ENCODE peak calls at places on chromosomes 1 and 21, in seven cellular contexts. W is right lobe of liver, N is prostate gland, G is heart left ventricle, J is body of pancreas, R is A549, M is uterus. C is an unnamed sample.

GRCh38 chr1:61277129-61277801 is 194.9 kb downstream of the NFIA start:
- DNase-seq in M (no peak), W (no peak), R (no peak), N (no peak), J (no peak), G (no peak), C (no peak)

GRCh38 chr1:77347646-77348045 is 65.8 kb downstream of the AK5 start:
- DNase-seq in W (no peak), R (peak; percentile 93), J (no peak), N (no peak), G (no peak), M (no peak), C (peak; percentile 26)

GRCh38 chr1:28096210-28097099 is 8.0 kb upstream of the EYA3 start:
- DNase-seq in M (no peak), W (no peak), N (no peak), J (no peak), R (no peak), G (no peak), C (no peak)

GRCh38 chr1:3186526-3186921 is 117.5 kb downstream of the PRDM16 start:
- DNase-seq in J (peak; percentile 61), M (peak; percentile 62), N (peak; percentile 74), G (peak; percentile 90), R (no peak), W (peak; percentile 49), C (no peak)

GRCh38 chr1:181086926-181087325 is 1.6 kb upstream of the IER5 start:
- DNase-seq in N (no peak), W (no peak), M (no peak), G (no peak), J (no peak), R (peak; percentile 73), C (no peak)

GRCh38 chr21:45599146-45599581 is 44.4 kb upstream of the PCBP3 start:
- DNase-seq in N (no peak), G (no peak), W (no peak), R (no peak), J (no peak), M (no peak), C (no peak)

GRCh38 chr1:81230983-81231728 is 569.6 kb upstream of the ADGRL2 start:
- DNase-seq in W (no peak), N (no peak), G (no peak), R (no peak), M (no peak), J (no peak), C (no peak)

GRCh38 chr1:244735404-244735803 is 82.5 kb downstream of the DESI2 start:
- DNase-seq in M (no peak), N (no peak), W (no peak), R (peak; percentile 38), G (no peak), J (no peak), C (no peak)

GRCh38 chr1:225474986-225475820 is 47.4 kb upstream of the LBR start:
- DNase-seq in N (no peak), G (peak; percentile 66), W (peak; percentile 76), J (peak; percentile 70), R (peak; percentile 64), M (peak; percentile 80), C (peak; percentile 82)

GRCh38 chr1:58768971-58769808 is 14.7 kb downstream of the JUN start:
- DNase-seq in R (peak; percentile 49), W (peak; percentile 80), G (peak; percentile 72), J (peak; percentile 84), M (peak; percentile 80), N (peak; percentile 72), C (no peak)

GRCh38 chr1:219783605-219784004 is 144.8 kb downstream of the SLC30A10 start:
- DNase-seq in M (no peak), G (no peak), J (no peak), R (no peak), N (no peak), W (no peak), C (no peak)

GRCh38 chr1:219782929-219783328 is 145.4 kb downstream of the SLC30A10 start:
- DNase-seq in N (no peak), M (no peak), G (no peak), J (no peak), R (no peak), W (no peak), C (no peak)

GRCh38 chr1:219784660-219785391 is 143.5 kb downstream of the SLC30A10 start:
- DNase-seq in W (no peak), R (no peak), G (no peak), J (no peak), N (no peak), M (peak; percentile 17), C (no peak)

GRCh38 chr1:219781491-219781890 is 146.9 kb downstream of the SLC30A10 start:
- DNase-seq in M (no peak), W (no peak), R (no peak), N (no peak), G (no peak), J (no peak), C (no peak)

DNA sequence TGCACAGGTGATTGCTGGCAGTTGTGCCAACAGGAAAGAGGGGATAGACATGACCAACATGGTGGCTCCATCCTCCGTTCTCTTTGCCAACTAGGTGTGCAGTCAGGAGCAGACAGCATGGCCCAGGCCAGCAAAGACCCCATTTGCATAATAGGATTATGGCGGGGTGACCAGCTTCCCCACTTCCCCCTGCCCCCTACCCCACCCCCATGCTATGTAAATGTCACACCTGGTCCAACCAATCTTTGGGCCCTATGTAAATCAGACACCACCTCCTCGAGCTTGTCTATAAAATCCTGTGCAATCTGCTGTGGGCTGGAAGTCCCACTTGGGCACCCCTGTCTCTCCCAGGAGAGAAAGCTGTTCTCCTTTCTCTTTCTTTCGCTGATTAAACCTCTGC is 146.0 kb downstream of the SLC30A10 start:
- DNase-seq in M (no peak), R (no peak), G (no peak), W (no peak), N (no peak), J (no peak), C (no peak)
- TF ChIP-seq POLR2A in M (no peak), R (no peak), G (no peak), W (no peak), N (no peak), J (no peak), C (no peak)

DNA sequence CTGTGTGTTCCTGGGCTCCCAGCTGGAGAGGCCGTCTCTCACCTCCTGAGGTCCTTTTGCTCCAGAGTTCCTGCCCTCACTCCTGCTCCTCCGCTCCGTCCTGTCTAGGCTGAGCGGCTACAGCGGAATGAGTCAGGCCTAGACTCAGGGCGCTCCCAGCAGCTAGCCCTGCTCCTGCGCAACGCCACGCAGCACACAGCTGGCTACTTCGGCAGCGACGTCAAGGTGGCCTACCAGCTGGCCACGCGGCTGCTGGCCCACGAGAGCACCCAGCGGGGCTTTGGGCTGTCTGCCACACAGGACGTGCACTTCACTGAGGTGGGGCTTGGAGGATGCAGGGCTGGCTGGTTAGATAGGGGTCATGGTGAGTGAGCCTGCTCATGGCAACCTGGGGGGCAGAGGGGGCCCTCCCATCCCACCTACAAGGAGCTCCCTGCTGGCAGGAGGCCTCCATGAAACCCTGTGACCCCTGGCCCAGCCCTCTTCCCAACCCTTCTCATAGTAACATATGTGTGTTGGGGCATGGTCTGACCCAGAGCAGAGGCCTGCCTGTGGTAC is 15.1 kb downstream of the PSRC1 start:
- DNase-seq in M (no peak), W (no peak), J (no peak), R (no peak), N (no peak), G (no peak), C (no peak)
- TF ChIP-seq POLR2A in M (no peak), W (no peak), J (no peak), R (no peak), N (no peak), G (no peak), C (no peak)

DNA sequence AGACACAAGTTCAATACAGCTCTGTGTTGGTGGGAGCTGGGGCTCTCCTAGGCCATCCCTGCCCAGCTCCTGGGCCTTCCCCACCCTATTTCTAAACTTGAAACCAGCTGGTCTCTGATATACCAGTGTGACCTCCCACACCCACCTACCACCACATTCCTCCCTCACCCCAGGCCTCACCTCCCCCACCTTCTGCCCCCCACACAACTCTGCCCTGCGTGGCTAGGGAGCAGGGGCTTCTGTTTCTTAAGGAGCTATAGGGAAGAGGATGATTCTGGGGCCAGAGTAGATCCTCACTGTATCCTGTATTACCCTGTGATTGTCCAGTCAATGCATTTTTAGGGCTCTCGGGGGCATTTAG is 16.5 kb downstream of the NES start:
- DNase-seq in N (no peak), W (no peak), M (no peak), J (no peak), R (no peak), G (no peak), C (no peak)
- TF ChIP-seq POLR2A in N (no peak), W (no peak), M (no peak), J (no peak), R (no peak), G (no peak), C (no peak)

GRCh38 chr1:109426278-109427170 is at the start of gene PSMA5:
- DNase-seq in N (peak; percentile 98), W (peak; percentile 96), J (peak; percentile 96), R (peak; percentile 99), G (peak; percentile 97), M (peak; percentile 94), C (peak; percentile 87)
- TF ChIP-seq POLR2A in N (peak; percentile 68), W (peak; percentile 93), J (peak; percentile 93), R (peak; percentile 84), G (no peak), M (peak; percentile 71), C (peak; percentile 90)

DNA sequence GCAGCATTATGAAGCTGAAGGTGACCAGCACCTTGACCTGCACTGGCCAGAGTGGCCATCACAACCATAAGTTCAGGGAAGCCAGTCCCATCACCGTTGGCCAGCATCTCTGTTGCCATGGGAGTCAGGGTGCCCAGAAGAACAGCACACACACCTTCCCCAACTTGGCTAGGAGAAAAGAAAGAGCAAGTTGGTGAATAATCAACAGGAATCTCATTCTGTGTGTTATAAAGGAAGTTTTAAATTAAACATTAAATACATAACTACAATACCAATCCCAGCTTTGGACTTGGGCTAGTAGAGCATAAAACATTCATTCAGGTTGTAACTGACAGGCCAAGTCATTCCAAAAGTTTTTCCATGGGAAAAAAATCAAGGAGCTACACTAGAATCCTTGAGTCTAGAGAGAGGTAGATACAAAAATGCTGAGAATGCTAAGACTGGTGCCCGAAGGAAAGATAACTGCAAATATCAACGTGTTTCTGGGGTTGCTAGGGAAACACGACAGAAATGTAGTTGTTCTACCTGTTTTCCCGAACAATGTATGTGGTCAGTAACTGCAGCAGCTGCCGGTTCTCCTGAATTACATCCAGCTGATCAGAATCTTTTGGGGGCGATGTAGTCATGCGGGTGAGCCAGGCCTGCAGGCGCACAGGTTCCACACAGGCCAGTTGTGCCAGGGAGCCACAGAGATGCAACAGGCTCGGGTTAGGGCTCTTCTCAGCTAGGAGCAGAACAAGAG is 45.6 kb downstream of the UBR4 start:
- DNase-seq in N (no peak), R (no peak), J (no peak), G (no peak), M (no peak), W (no peak), C (no peak)
- TF ChIP-seq POLR2A in N (no peak), R (no peak), J (no peak), G (no peak), M (no peak), W (no peak), C (no peak)

GRCh38 chr1:7372477-7373120 is 398.5 kb upstream of the VAMP3 start:
- DNase-seq in W (no peak), R (no peak), N (no peak), G (no peak), M (no peak), J (no peak), C (no peak)
- TF ChIP-seq POLR2A in W (no peak), R (no peak), N (no peak), G (no peak), M (no peak), J (no peak), C (no peak)